ENCODE peak calls at places on chromosomes 2 and 18, in seven cellular contexts. K is brain microvascular endothelial cell, P is HFFc6, D is uterus, X is upper lobe of right lung, S is progenitor cell of endocrine pancreas, F is kidney. A is an unnamed sample.
A peak's percentile ranks its signal among the peaks of the same experiment; 100 is the strongest.

GRCh38 chr2:189481071-189481470 is 39.8 kb downstream of the WDR75 start:
- DNase-seq in P (no peak), K (no peak), D (no peak), F (no peak), S (no peak), X (no peak), A (no peak)

GRCh38 chr2:69642709-69643601 is 584 bp downstream of the AAK1 start:
- DNase-seq in S (no peak), P (peak; percentile 76), X (peak; percentile 76), K (peak; percentile 79), F (peak; percentile 86), D (peak; percentile 62), A (peak; percentile 57)

GRCh38 chr2:24273598-24273997 is 86.7 kb downstream of the ITSN2 start:
- DNase-seq in X (no peak), K (no peak), F (no peak), P (no peak), D (no peak), S (no peak), A (no peak)

GRCh38 chr2:71800106-71800809 is 346.9 kb downstream of the DYSF start:
- DNase-seq in K (no peak), X (no peak), S (no peak), P (no peak), D (no peak), F (no peak), A (peak; percentile 39)

GRCh38 chr2:64455031-64455332 is 1.0 kb downstream of the LGALSL start:
- DNase-seq in S (no peak), X (no peak), F (no peak), K (no peak), P (no peak), D (no peak), A (no peak)

GRCh38 chr2:72901426-72901825 is 14.2 kb downstream of the SPR start:
- DNase-seq in K (no peak), X (no peak), P (no peak), F (no peak), S (no peak), D (no peak), A (no peak)

GRCh38 chr18:54852780-54853675 is 24.8 kb downstream of the RAB27B start:
- DNase-seq in F (no peak), K (no peak), P (no peak), S (no peak), D (no peak), X (no peak), A (no peak)

GRCh38 chr2:16639431-16639830 is 26.2 kb downstream of the CYRIA start:
- DNase-seq in D (no peak), P (no peak), K (no peak), X (no peak), S (no peak), F (no peak), A (no peak)

GRCh38 chr2:176110975-176111663 is 4.0 kb downstream of the HOXD11 start:
- DNase-seq in S (no peak), D (peak; percentile 86), P (no peak), K (no peak), X (no peak), F (peak; percentile 89), A (no peak)

GRCh38 chr2:29726976-29727375 is 194.4 kb downstream of the ALK start:
- DNase-seq in D (no peak), P (no peak), F (no peak), K (no peak), X (no peak), S (no peak), A (no peak)

GRCh38 chr18:49230331-49230730 is 230.1 kb downstream of the DYM start:
- DNase-seq in F (no peak), S (no peak), P (no peak), D (no peak), X (no peak), K (no peak), A (no peak)

GRCh38 chr18:11148655-11149440 is 521 bp downstream of the PIEZO2 start:
- DNase-seq in X (no peak), F (peak; percentile 61), D (no peak), K (no peak), P (no peak), S (no peak), A (no peak)

GRCh38 chr18:6960656-6961055 is 156.9 kb downstream of the LAMA1 start:
- DNase-seq in S (no peak), X (no peak), K (peak; percentile 82), F (no peak), D (no peak), P (no peak), A (no peak)

GRCh38 chr2:198756166-198756565 is 701.6 kb downstream of the SATB2 start:
- DNase-seq in D (no peak), F (no peak), X (no peak), K (no peak), P (no peak), S (no peak), A (no peak)

GRCh38 chr2:55961318-55961911 is 37.8 kb upstream of the EFEMP1 start:
- DNase-seq in K (peak; percentile 47), X (no peak), F (no peak), P (peak; percentile 40), D (peak; percentile 23), S (no peak), A (no peak)

GRCh38 chr2:238505892-238506280 is 79.2 kb downstream of the ASB1 start:
- DNase-seq in P (no peak), K (no peak), X (no peak), S (no peak), D (no peak), F (no peak), A (no peak)

GRCh38 chr18:907171-907879 is 2.7 kb downstream of the ADCYAP1 start:
- DNase-seq in X (peak; percentile 61), F (peak; percentile 79), P (no peak), D (no peak), S (no peak), K (no peak), A (no peak)

GRCh38 chr18:76524900-76525698 is 30.1 kb upstream of the ZNF516 start:
- DNase-seq in P (peak; percentile 81), D (peak; percentile 76), K (peak; percentile 84), X (no peak), F (peak; percentile 35), S (no peak), A (no peak)

GRCh38 chr2:54941248-54941984 is 108.8 kb downstream of the RTN4 start:
- DNase-seq in F (no peak), S (no peak), D (no peak), K (no peak), X (no peak), P (no peak), A (no peak)

GRCh38 chr2:46878240-46878877 is 37.2 kb downstream of the MCFD2 start:
- DNase-seq in X (no peak), F (no peak), K (no peak), S (no peak), D (peak; percentile 11), P (no peak), A (no peak)

GRCh38 chr2:46876741-46877384 is 38.7 kb downstream of the MCFD2 start:
- DNase-seq in K (peak; percentile 78), F (no peak), X (no peak), D (peak; percentile 24), S (no peak), P (peak; percentile 76), A (no peak)

GRCh38 chr2:46877619-46878113 is 37.9 kb downstream of the MCFD2 start:
- DNase-seq in K (no peak), P (no peak), D (peak; percentile 16), X (no peak), S (no peak), F (no peak), A (no peak)

GRCh38 chr2:46879511-46879910 is 36.1 kb downstream of the MCFD2 start:
- DNase-seq in X (no peak), K (no peak), S (no peak), P (no peak), D (peak; percentile 1), F (no peak), A (no peak)

GRCh38 chr2:46878886-46879285 is 36.7 kb downstream of the MCFD2 start:
- DNase-seq in X (no peak), D (no peak), S (no peak), P (no peak), F (peak; percentile 94), K (no peak), A (no peak)
- TF ChIP-seq CTCF in X (no peak), D (no peak), S (no peak), P (no peak), F (no peak), K (peak; percentile 28), A (no peak)

GRCh38 chr2:141611-142010 is 95.3 kb upstream of the FAM110C start:
- DNase-seq in F (no peak), P (no peak), S (no peak), K (no peak), D (no peak), X (no peak), A (no peak)
- TF ChIP-seq CTCF in F (no peak), P (no peak), S (no peak), K (no peak), D (no peak), X (no peak), A (no peak)

DNA sequence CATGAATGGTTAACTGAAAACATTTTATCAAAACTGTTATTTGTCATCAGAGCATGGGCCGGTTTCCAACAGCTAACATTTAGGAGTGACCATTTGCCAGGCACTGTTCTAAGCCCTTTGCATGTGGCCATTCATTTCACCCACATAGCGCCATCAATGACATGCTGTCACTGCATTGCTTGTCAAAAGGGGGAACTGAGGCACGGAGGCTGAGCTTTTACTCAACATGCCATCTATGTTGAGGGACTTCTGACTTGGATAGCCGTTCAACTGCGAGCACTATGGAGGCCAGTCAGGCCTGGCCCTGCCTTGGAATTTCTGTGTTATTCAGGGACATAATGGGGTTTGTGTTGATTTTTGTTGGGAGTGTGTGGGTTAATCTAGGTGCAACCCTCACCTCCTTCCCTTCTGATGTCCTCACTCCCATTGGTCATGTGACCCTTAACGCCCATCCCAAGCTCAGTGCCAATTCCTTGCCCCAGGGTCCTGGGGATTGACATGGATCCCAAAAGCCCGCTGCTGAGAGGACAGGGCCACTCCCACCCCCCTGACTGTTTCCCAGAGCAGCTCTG is 12.7 kb downstream of the IL1R1 start:
- DNase-seq in F (peak; percentile 69), K (no peak), P (no peak), D (no peak), S (no peak), X (no peak), A (no peak)
- TF ChIP-seq CTCF in F (no peak), K (no peak), P (no peak), D (no peak), S (no peak), X (no peak), A (no peak)

DNA sequence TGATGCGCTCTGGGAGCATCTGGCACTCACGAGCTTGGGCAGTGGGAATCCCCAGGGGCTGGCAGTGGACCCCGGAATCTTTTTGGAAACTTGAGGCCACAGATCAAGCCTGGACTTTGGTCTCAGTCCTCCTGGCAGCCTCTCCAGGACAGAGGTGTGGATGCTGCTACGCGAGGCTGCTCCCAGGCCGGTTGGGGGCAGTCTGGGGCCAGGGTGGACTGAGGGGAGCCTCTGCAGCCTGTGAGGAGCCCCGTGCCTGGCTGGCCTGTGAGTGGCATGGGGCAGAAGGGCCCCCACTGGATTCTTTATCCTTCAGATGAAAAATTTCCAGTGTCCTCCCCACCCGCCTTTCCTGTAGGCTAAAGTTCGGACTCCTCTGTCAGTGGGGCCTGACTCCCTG is 12.7 kb upstream of the DES start:
- DNase-seq in S (no peak), K (no peak), X (no peak), F (no peak), D (peak; percentile 81), P (no peak), A (no peak)
- TF ChIP-seq CTCF in S (no peak), K (peak; percentile 36), X (no peak), F (no peak), D (peak; percentile 34), P (no peak), A (no peak)

GRCh38 chr2:170423919-170424318 is 246.0 kb downstream of the MYO3B start:
- DNase-seq in X (no peak), F (no peak), D (no peak), S (no peak), P (no peak), K (no peak), A (no peak)
- TF ChIP-seq CTCF in X (no peak), F (no peak), D (no peak), S (no peak), P (no peak), K (no peak), A (no peak)

A was measured in mesothelial cell of epicardium.